ENCODE peak calls at places on chromosomes 2 and 18, in six cellular contexts. P, B, V, T, J and N are unnamed samples.

GRCh38 chr2:149027602-149028250 is 10.8 kb upstream of the LYPD6B start:
- DNase-seq in P (no peak), B (no peak), V (no peak), T (no peak), J (no peak), N (no peak)

GRCh38 chr18:57441395-57441794 is 6.2 kb downstream of the ONECUT2 start:
- DNase-seq in P (peak), B (peak), V (no peak), T (no peak), J (no peak), N (peak)

GRCh38 chr2:45458909-45459563 is 152.0 kb downstream of the SRBD1 start:
- DNase-seq in P (no peak), B (peak), V (peak), T (peak), J (peak), N (peak)

GRCh38 chr2:109562421-109562820 is 51.3 kb downstream of the SEPTIN10 start:
- DNase-seq in P (no peak), B (peak), V (no peak), T (no peak), J (peak), N (peak)

GRCh38 chr18:9996104-9996503 is 82.3 kb downstream of the VAPA start:
- DNase-seq in P (no peak), B (no peak), V (no peak), T (no peak), J (no peak), N (no peak)

GRCh38 chr2:144508162-144508765 is 11.7 kb downstream of the ZEB2 start:
- DNase-seq in P (no peak), B (peak), V (no peak), T (no peak), J (peak), N (no peak)

GRCh38 chr18:49025767-49026500 is 75.2 kb upstream of the SMAD7 start:
- DNase-seq in P (no peak), B (no peak), V (no peak), T (peak), J (no peak), N (no peak)

GRCh38 chr2:138777996-138778395 is 2.2 kb downstream of the NXPH2 start:
- DNase-seq in P (no peak), B (no peak), V (no peak), T (no peak), J (peak), N (no peak)

GRCh38 chr2:176827269-176827668 is 385.3 kb upstream of the HNRNPA3 start:
- DNase-seq in P (no peak), B (no peak), V (no peak), T (no peak), J (no peak), N (no peak)

GRCh38 chr2:17753803-17754663 is at the start of the genes GEN1 and SMC6:
- DNase-seq in P (peak), B (peak), V (peak), T (peak), J (peak), N (peak)

GRCh38 chr2:233120459-233120858 is 60.3 kb downstream of the INPP5D start:
- DNase-seq in P (no peak), B (no peak), V (no peak), T (no peak), J (no peak), N (no peak)

GRCh38 chr18:9474103-9474982 is 970 bp upstream of the RALBP1 start:
- DNase-seq in P (no peak), B (no peak), V (no peak), T (no peak), J (no peak), N (peak)

GRCh38 chr2:149346272-149346671 is 15.9 kb downstream of the LYPD6 start:
- DNase-seq in P (no peak), B (no peak), V (no peak), T (no peak), J (no peak), N (no peak)

GRCh38 chr18:70334728-70335329 is 46.0 kb downstream of the SOCS6 start:
- DNase-seq in P (no peak), B (peak), V (no peak), T (no peak), J (peak), N (peak)

GRCh38 chr2:1830936-1831616 is 86.8 kb upstream of the PXDN start:
- DNase-seq in P (no peak), B (peak), V (no peak), T (no peak), J (no peak), N (no peak)

GRCh38 chr2:226585130-226585561 is 214.5 kb downstream of the IRS1 start:
- DNase-seq in P (no peak), B (no peak), V (no peak), T (no peak), J (no peak), N (no peak)

GRCh38 chr2:25473131-25473530 is 131.4 kb upstream of the DNMT3A start:
- DNase-seq in P (no peak), B (no peak), V (no peak), T (no peak), J (peak), N (no peak)

GRCh38 chr18:48961547-48961946 is 10.8 kb upstream of the SMAD7 start:
- DNase-seq in P (no peak), B (no peak), V (no peak), T (no peak), J (no peak), N (no peak)

GRCh38 chr2:3624059-3624794 is 29.3 kb downstream of the COLEC11 start:
- DNase-seq in P (no peak), B (no peak), V (no peak), T (no peak), J (no peak), N (no peak)

GRCh38 chr2:53768233-53768542 is 584 bp downstream of the CHAC2 start:
- DNase-seq in P (no peak), B (peak), V (peak), T (no peak), J (peak), N (peak)

GRCh38 chr18:67410671-67411070 is 105.8 kb downstream of the DSEL start:
- DNase-seq in P (no peak), B (peak), V (no peak), T (no peak), J (peak), N (peak)

GRCh38 chr18:32302806-32303205 is 113.0 kb downstream of the MEP1B start:
- DNase-seq in P (no peak), B (no peak), V (no peak), T (no peak), J (no peak), N (no peak)

GRCh38 chr2:210318891-210319290 is 3.9 kb upstream of the MYL1 start:
- DNase-seq in P (no peak), B (no peak), V (no peak), T (no peak), J (no peak), N (no peak)

GRCh38 chr2:238096311-238097011 is 3.7 kb upstream of the ESPNL start:
- DNase-seq in P (no peak), B (no peak), V (no peak), T (peak), J (no peak), N (no peak)

GRCh38 chr2:165016772-165017411 is 61.6 kb upstream of the SLC38A11 start:
- DNase-seq in P (no peak), B (peak), V (peak), T (peak), J (peak), N (peak)

GRCh38 chr2:69033427-69034095 is 20.6 kb downstream of the ANTXR1 start:
- DNase-seq in P (no peak), B (peak), V (no peak), T (no peak), J (no peak), N (peak)

GRCh38 chr18:54080854-54081253 is 143.6 kb downstream of the MBD2 start:
- DNase-seq in P (no peak), B (peak), V (no peak), T (no peak), J (no peak), N (no peak)

GRCh38 chr2:12555012-12555645 is 161.6 kb upstream of the TRIB2 start:
- DNase-seq in P (peak), B (peak), V (no peak), T (no peak), J (peak), N (peak)

GRCh38 chr2:110660558-110660957 is 17.3 kb downstream of the BUB1 start:
- DNase-seq in P (no peak), B (no peak), V (no peak), T (no peak), J (no peak), N (no peak)

GRCh38 chr2:147211484-147211883 is 633.3 kb upstream of the ACVR2A start:
- DNase-seq in P (no peak), B (no peak), V (no peak), T (no peak), J (no peak), N (peak)

GRCh38 chr2:177983183-177983788 is 89.3 kb downstream of the PDE11A start:
- DNase-seq in P (no peak), B (peak), V (peak), T (no peak), J (peak), N (peak)

GRCh38 chr2:224749136-224749535 is 33.0 kb upstream of the CCDC195 start:
- DNase-seq in P (no peak), B (no peak), V (no peak), T (no peak), J (peak), N (no peak)

GRCh38 chr2:203997481-203997880 is 60.9 kb downstream of the ICOS start:
- DNase-seq in P (no peak), B (no peak), V (no peak), T (no peak), J (no peak), N (no peak)

GRCh38 chr2:189698020-189698887 is 23.8 kb downstream of the ANKAR start:
- DNase-seq in P (peak), B (peak), V (peak), T (peak), J (peak), N (peak)

GRCh38 chr18:32974421-32975165 is 201.8 kb upstream of the KLHL14 start:
- DNase-seq in P (peak), B (no peak), V (no peak), T (no peak), J (no peak), N (no peak)

GRCh38 chr2:136386046-136386445 is 268.1 kb upstream of the CXCR4 start:
- DNase-seq in P (no peak), B (peak), V (peak), T (no peak), J (peak), N (peak)

GRCh38 chr2:108377815-108378630 is at the start of gene SULT1C4:
- DNase-seq in P (no peak), B (no peak), V (peak), T (peak), J (no peak), N (no peak)

GRCh38 chr2:108382196-108382595 is 4.4 kb downstream of the SULT1C4 start:
- DNase-seq in P (no peak), B (no peak), V (no peak), T (no peak), J (no peak), N (no peak)

GRCh38 chr2:108377411-108377810 is 343 bp upstream of the SULT1C4 start:
- DNase-seq in P (no peak), B (peak), V (no peak), T (no peak), J (no peak), N (no peak)

GRCh38 chr2:108376774-108377173 is 980 bp upstream of the SULT1C4 start:
- DNase-seq in P (no peak), B (no peak), V (no peak), T (no peak), J (no peak), N (no peak)
- H3K4me3 ChIP-seq in P (no peak), B (no peak), V (no peak), T (no peak), J (no peak), N (no peak)

GRCh38 chr2:230330725-230331124 is 3.7 kb downstream of the SP140L start:
- DNase-seq in P (no peak), B (peak), V (peak), T (no peak), J (no peak), N (peak)
- H3K4me3 ChIP-seq in P (no peak), B (no peak), V (no peak), T (no peak), J (no peak), N (no peak)

DNA sequence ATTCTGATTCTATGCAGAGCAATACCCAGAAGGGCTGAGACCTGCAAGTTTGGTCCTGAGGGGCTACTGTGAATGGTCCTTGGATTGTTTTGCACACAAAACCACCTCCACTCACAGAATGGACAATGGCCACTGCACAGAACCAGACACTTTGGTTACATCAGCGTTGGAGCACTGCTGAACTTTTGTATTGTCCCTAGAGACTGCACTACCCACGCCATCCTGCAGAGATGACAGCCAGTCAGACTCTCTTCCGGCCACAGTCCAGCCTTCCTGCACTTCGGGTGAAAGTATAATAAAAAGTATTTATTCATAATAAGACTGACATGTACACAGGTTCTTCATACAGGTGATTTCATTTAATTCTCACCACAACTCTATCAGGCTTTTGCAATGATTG is 35.7 kb downstream of the CELF4 start:
- DNase-seq in P (no peak), B (no peak), V (peak), T (no peak), J (no peak), N (no peak)
- H3K4me3 ChIP-seq in P (no peak), B (no peak), V (no peak), T (no peak), J (no peak), N (no peak)

GRCh38 chr2:8583400-8584173 is 98.3 kb upstream of the ID2 start:
- DNase-seq in P (peak), B (no peak), V (peak), T (peak), J (peak), N (peak)
- H3K4me3 ChIP-seq in P (peak), B (no peak), V (no peak), T (no peak), J (no peak), N (no peak)

GRCh38 chr18:74370163-74370562 is 54.5 kb downstream of the C18orf63 start:
- DNase-seq in P (no peak), B (no peak), V (no peak), T (no peak), J (no peak), N (peak)

GRCh38 chr18:74367905-74368304 is 52.3 kb downstream of the C18orf63 start:
- DNase-seq in P (no peak), B (no peak), V (no peak), T (no peak), J (no peak), N (no peak)

GRCh38 chr18:74373428-74373827 is 57.8 kb downstream of the C18orf63 start:
- DNase-seq in P (no peak), B (no peak), V (no peak), T (no peak), J (no peak), N (no peak)

DNA sequence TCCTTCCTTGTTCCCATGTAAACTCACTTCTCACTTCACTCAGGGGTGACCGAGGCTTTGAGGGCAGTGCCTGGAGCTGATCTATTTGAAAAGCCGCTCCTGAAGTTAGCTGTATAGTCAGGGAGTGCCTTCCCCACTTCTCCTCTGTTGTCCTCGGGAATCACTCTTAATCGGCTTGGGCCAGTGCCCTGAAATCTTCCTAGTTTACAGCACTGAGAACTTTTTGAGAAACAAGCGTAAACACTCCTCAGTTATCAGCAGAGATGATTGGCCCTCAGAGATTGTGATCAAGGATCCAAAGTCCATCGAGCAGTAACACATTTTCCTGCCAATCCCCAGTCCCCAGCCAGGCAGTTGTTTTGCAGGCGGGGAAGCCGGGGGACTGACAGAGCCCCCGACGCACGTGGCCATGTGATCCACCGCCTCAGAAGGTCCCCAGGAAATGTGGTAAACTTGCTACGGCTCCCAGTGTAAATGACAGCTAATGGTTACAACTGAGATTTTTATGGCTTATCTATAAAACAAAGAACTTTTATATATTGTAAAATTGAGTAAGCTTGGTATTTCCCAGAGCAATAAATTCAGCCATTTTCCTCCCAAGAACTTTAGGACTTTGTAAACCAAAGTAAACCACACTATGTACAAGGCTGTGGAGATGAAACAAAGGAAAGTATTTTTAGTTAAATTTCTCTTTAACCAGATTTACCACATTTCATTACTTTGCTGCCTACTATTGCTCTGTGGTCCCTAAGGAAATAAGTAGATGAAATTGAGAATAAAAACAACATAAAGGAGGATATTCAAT is 53.5 kb downstream of the C18orf63 start:
- DNase-seq in P (no peak), B (no peak), V (no peak), T (no peak), J (no peak), N (peak)
- H3K4me3 ChIP-seq in P (no peak), B (no peak), V (no peak), T (no peak), J (no peak), N (no peak)

GRCh38 chr2:96866149-96866548 is 3.7 kb downstream of the SEMA4C start:
- DNase-seq in P (no peak), B (no peak), V (no peak), T (no peak), J (no peak), N (no peak)
- H3K4me3 ChIP-seq in P (no peak), B (no peak), V (no peak), T (no peak), J (no peak), N (no peak)